ENCODE peak calls at places on chromosome 2, in six cellular contexts. K, F, L, Z, Q and U are unnamed samples.

GRCh38 chr2:96897491-96898134 is 27.7 kb upstream of the SEMA4C start:
- DNase-seq in K (no peak), Z (no peak), F (no peak), L (no peak), Q (no peak), U (no peak)

GRCh38 chr2:129698593-129698992 is 280.9 kb upstream of the RAB6C start:
- DNase-seq in Z (no peak), L (no peak), Q (no peak), F (no peak), K (no peak), U (no peak)

GRCh38 chr2:189662674-189663226 is 1.5 kb downstream of the ASNSD1 start:
- DNase-seq in Q (no peak), L (no peak), Z (no peak), K (no peak), F (no peak), U (no peak)

GRCh38 chr2:9565436-9566153 is 10.0 kb upstream of the ADAM17 start:
- DNase-seq in Z (no peak), Q (peak; percentile 80), K (peak; percentile 93), F (peak; percentile 69), L (no peak), U (no peak)

GRCh38 chr2:173854840-173855239 is 110.3 kb downstream of the SP3 start:
- DNase-seq in L (no peak), Q (peak; percentile 9), K (peak; percentile 54), F (no peak), Z (no peak), U (peak; percentile 58)

GRCh38 chr2:144489315-144489920 is 30.5 kb downstream of the ZEB2 start:
- DNase-seq in L (no peak), K (no peak), Z (no peak), Q (no peak), F (no peak), U (no peak)

GRCh38 chr2:161913865-161914264 is 160.2 kb downstream of the DPP4 start:
- DNase-seq in Q (no peak), K (peak; percentile 42), L (no peak), F (no peak), Z (no peak), U (no peak)

GRCh38 chr2:154437104-154437503 is 261.4 kb upstream of the KCNJ3 start:
- DNase-seq in F (no peak), L (no peak), Z (no peak), K (no peak), Q (no peak), U (no peak)

GRCh38 chr2:30356061-30356460 is 91.0 kb upstream of the LCLAT1 start:
- DNase-seq in Z (no peak), F (no peak), K (no peak), Q (no peak), L (no peak), U (no peak)

GRCh38 chr2:234840336-234840735 is 111.5 kb upstream of the SH3BP4 start:
- DNase-seq in Z (peak; percentile 17), K (peak; percentile 92), F (peak; percentile 37), L (no peak), Q (peak; percentile 53), U (no peak)

GRCh38 chr2:25109822-25110221 is 58.6 kb downstream of the POMC start:
- DNase-seq in F (no peak), L (no peak), K (no peak), Z (no peak), Q (no peak), U (no peak)

GRCh38 chr2:156673981-156674380 is 237.8 kb downstream of the GPD2 start:
- DNase-seq in L (no peak), Q (no peak), Z (no peak), F (no peak), K (no peak), U (no peak)

GRCh38 chr2:186848873-186849578 is at the start of gene ZSWIM2:
- DNase-seq in L (no peak), Q (no peak), F (no peak), Z (peak; percentile 78), K (peak; percentile 89), U (peak; percentile 83)

GRCh38 chr2:37232131-37232933 is 874 bp downstream of the NDUFAF7 start:
- DNase-seq in Q (peak; percentile 48), Z (no peak), F (peak; percentile 31), K (peak; percentile 15), L (no peak), U (peak; percentile 10)

GRCh38 chr2:157305713-157306110 is 19.9 kb downstream of the ERMN start:
- DNase-seq in K (no peak), F (no peak), Q (no peak), Z (no peak), L (no peak), U (no peak)

GRCh38 chr2:65292461-65293127 is 65.0 kb downstream of the ACTR2 start:
- DNase-seq in F (no peak), Q (no peak), Z (no peak), L (no peak), K (no peak), U (no peak)

GRCh38 chr2:220293966-220294365 is 666.5 kb downstream of the SLC4A3 start:
- DNase-seq in F (no peak), Z (no peak), L (no peak), Q (no peak), K (no peak), U (no peak)

GRCh38 chr2:236166157-236166780 is 1.9 kb downstream of the GBX2 start:
- DNase-seq in K (no peak), L (no peak), Q (no peak), F (peak; percentile 16), Z (peak; percentile 23), U (no peak)

GRCh38 chr2:218010116-218010837 is 7.5 kb upstream of the TNS1 start:
- DNase-seq in Z (peak; percentile 51), L (no peak), K (peak; percentile 50), F (peak; percentile 20), Q (peak; percentile 90), U (peak; percentile 81)

GRCh38 chr2:218013289-218013688 is 10.5 kb upstream of the TNS1 start:
- DNase-seq in L (no peak), K (no peak), F (no peak), Z (no peak), Q (no peak), U (no peak)

GRCh38 chr2:218011641-218012040 is 8.8 kb upstream of the TNS1 start:
- DNase-seq in F (no peak), L (no peak), Z (no peak), K (no peak), Q (no peak), U (no peak)

GRCh38 chr2:218010838-218011616 is 8.2 kb upstream of the TNS1 start:
- DNase-seq in L (no peak), K (no peak), F (no peak), Q (no peak), Z (no peak), U (peak; percentile 93)

GRCh38 chr2:218012306-218012705 is 9.5 kb upstream of the TNS1 start:
- DNase-seq in F (peak; percentile 29), Q (no peak), Z (no peak), L (no peak), K (no peak), U (no peak)
- H3K4me3 ChIP-seq in F (no peak overlapping the region), Q (no peak overlapping the region), Z (no peak overlapping the region), L (no peak overlapping the region), K (no peak overlapping the region), U (no peak overlapping the region)

GRCh38 chr2:3597567-3597966 is 2.7 kb downstream of the COLEC11 start:
- DNase-seq in K (no peak), Z (no peak), F (no peak), Q (no peak), L (no peak), U (no peak)

GRCh38 chr2:3596891-3597290 is 2.0 kb downstream of the COLEC11 start:
- DNase-seq in Z (no peak), K (no peak), F (no peak), Q (no peak), L (no peak), U (no peak)

GRCh38 chr2:3595409-3595808 is 497 bp downstream of the COLEC11 start:
- DNase-seq in Q (no peak), Z (no peak), L (no peak), K (no peak), F (no peak), U (peak; percentile 64)

GRCh38 chr2:3595985-3596384 is 1.1 kb downstream of the COLEC11 start:
- DNase-seq in K (no peak), Z (no peak), F (no peak), Q (no peak), L (no peak), U (no peak)

GRCh38 chr2:3594493-3595281 is at the start of gene COLEC11:
- DNase-seq in L (no peak), Z (no peak), K (no peak), F (no peak), Q (no peak), U (peak; percentile 89)
- H3K4me3 ChIP-seq in L (peak within 1 kb of the TSS; percentile 46), Z (no peak within 1 kb of the TSS), K (no peak within 1 kb of the TSS), F (no peak within 1 kb of the TSS), Q (no peak within 1 kb of the TSS), U (peak within 1 kb of the TSS; percentile 86)

GRCh38 chr2:153404792-153405191 is 73.8 kb downstream of the RPRM start:
- DNase-seq in K (no peak), Q (no peak), L (no peak), F (no peak), Z (no peak), U (no peak)
- H3K4me3 ChIP-seq in K (no peak overlapping the region), Q (no peak overlapping the region), L (no peak overlapping the region), F (no peak overlapping the region), Z (no peak overlapping the region), U (no peak overlapping the region)

GRCh38 chr2:175371378-175371777 is 189.9 kb upstream of the ATP5MC3 start:
- DNase-seq in F (peak; percentile 2), K (no peak), Q (no peak), Z (no peak), L (no peak), U (no peak)
- H3K4me3 ChIP-seq in F (no peak overlapping the region), K (no peak overlapping the region), Q (no peak overlapping the region), Z (no peak overlapping the region), L (no peak overlapping the region), U (no peak overlapping the region)

DNA sequence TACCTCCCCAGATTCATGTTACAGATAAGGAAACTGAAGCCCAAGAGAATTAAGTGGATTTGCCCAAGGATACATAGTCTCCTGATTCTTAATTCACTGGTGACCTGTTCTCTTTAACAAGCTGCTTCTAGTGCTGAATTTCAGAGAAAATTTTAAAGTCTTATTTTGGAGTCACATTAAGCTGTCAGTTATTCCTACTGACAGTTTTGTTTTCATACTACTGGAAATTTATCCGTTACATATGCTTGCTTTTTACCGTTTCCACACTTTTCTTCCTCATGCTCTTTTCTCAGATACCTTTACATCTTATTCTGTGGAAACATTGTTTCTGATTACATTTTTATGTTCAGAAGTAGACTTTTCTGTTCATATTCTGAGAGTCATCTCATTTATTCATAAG is 1.3 kb downstream of the MOB4 start:
- DNase-seq in Z (no peak), Q (no peak), K (no peak), F (no peak), L (no peak), U (no peak)
- H3K4me3 ChIP-seq in Z (peak overlapping the region; percentile 94), Q (peak overlapping the region; percentile 80), K (peak overlapping the region; percentile 96), F (peak overlapping the region; percentile 95), L (peak overlapping the region; percentile 85), U (peak overlapping the region; percentile 99)

GRCh38 chr2:168185583-168186274 is 61.7 kb downstream of the STK39 start:
- DNase-seq in F (peak; percentile 52), L (no peak), K (no peak), Q (no peak), Z (no peak), U (no peak)
- H3K4me3 ChIP-seq in F (no peak overlapping the region), L (no peak overlapping the region), K (no peak overlapping the region), Q (no peak overlapping the region), Z (no peak overlapping the region), U (no peak overlapping the region)

GRCh38 chr2:176638167-176639015 is 369.1 kb downstream of the MTX2 start:
- DNase-seq in L (no peak), Z (peak; percentile 48), Q (peak; percentile 68), F (peak; percentile 45), K (peak; percentile 52), U (peak; percentile 73)
- H3K4me3 ChIP-seq in L (peak overlapping the region; percentile 71), Z (peak overlapping the region; percentile 38), Q (peak overlapping the region; percentile 66), F (peak overlapping the region; percentile 54), K (peak overlapping the region; percentile 61), U (peak overlapping the region; percentile 66)